ENCODE peak calls at places on chromosome 14, in ten cellular contexts. Y is heart right ventricle, N is erythroblast, T is RWPE1, L is GM06990, D is Caki2, W is GM12891, Z is iris pigment epithelial cell, S is astrocyte of the spinal cord, R is cardiac fibroblast. G is an unnamed sample.

GRCh38 chr14:28765169-28765906 is 1.2 kb upstream of the FOXG1 start:
- DNase-seq in Y (no peak), N (no peak), T (no peak), L (no peak), D (no peak), W (no peak), Z (no peak), S (peak), R (no peak), G (no peak)

GRCh38 chr14:33810308-33810707 is 140.6 kb downstream of the EGLN3 start:
- DNase-seq in Y (no peak), N (no peak), T (no peak), L (no peak), D (no peak), W (no peak), Z (peak), S (no peak), R (peak), G (no peak)

GRCh38 chr14:22471545-22472121 is 117.4 kb downstream of the DAD1 start:
- DNase-seq in Y (no peak), N (peak), T (peak), L (no peak), D (peak), W (no peak), Z (peak), S (peak), R (peak), G (peak)

GRCh38 chr14:24389266-24389855 is 9.4 kb upstream of the NYNRIN start:
- DNase-seq in Y (no peak), N (no peak), T (no peak), L (no peak), D (no peak), W (no peak), Z (peak), S (no peak), R (peak), G (no peak)

GRCh38 chr14:31009836-31010618 is 15.4 kb upstream of the AP4S1 start:
- DNase-seq in Y (no peak), N (no peak), T (no peak), L (no peak), D (no peak), W (no peak), Z (no peak), S (no peak), R (no peak), G (no peak)

GRCh38 chr14:61296707-61297502 is 15.8 kb upstream of the TMEM30B start:
- DNase-seq in Y (no peak), N (peak), T (peak), L (no peak), D (peak), W (no peak), Z (peak), S (peak), R (peak), G (peak)

GRCh38 chr14:53190938-53191337 is 37.8 kb upstream of the DDHD1 start:
- DNase-seq in Y (no peak), N (no peak), T (no peak), L (peak), D (no peak), W (no peak), Z (peak), S (no peak), R (peak), G (no peak)

GRCh38 chr14:106605548-106606448 is 1079.4 kb downstream of the TMEM121 start:
- DNase-seq in Y (no peak), N (peak), T (no peak), L (peak), D (peak), W (peak), Z (no peak), S (no peak), R (no peak), G (no peak)

GRCh38 chr14:22448035-22448904 is 140.8 kb downstream of the DAD1 start:
- DNase-seq in Y (no peak), N (no peak), T (no peak), L (peak), D (no peak), W (no peak), Z (peak), S (peak), R (no peak), G (no peak)

GRCh38 chr14:96098309-96098998 is 59.3 kb downstream of the C14orf132 start:
- DNase-seq in Y (no peak), N (peak), T (peak), L (no peak), D (peak), W (no peak), Z (peak), S (peak), R (peak), G (peak)

GRCh38 chr14:24678801-24679247 is 44.8 kb upstream of the GZMB start:
- DNase-seq in Y (peak), N (peak), T (peak), L (peak), D (peak), W (no peak), Z (peak), S (peak), R (peak), G (peak)

GRCh38 chr14:100967178-100967577 is 63.7 kb upstream of the RTL1 start:
- DNase-seq in Y (no peak), N (no peak), T (no peak), L (no peak), D (no peak), W (no peak), Z (no peak), S (no peak), R (no peak), G (no peak)

GRCh38 chr14:22569749-22570131 is 19.3 kb downstream of the DAD1 start:
- DNase-seq in Y (no peak), N (no peak), T (no peak), L (no peak), D (no peak), W (no peak), Z (no peak), S (no peak), R (no peak), G (no peak)

G was measured in kidney glomerular epithelial cell.